ENCODE peak calls at places on chromosome 6, in eight cellular contexts. One of them, this sample, is unnamed.

GRCh38 chr6:154345811-154346210 is 10.8 kb downstream of the IPCEF1 start:
- DNase-seq in activated CD8-positive, alpha-beta memory T cell treated with anti-CD3 and anti-CD28 coated beads for 48 hours: no peak
- DNase-seq in H4: peak; percentile 30
- DNase-seq in cardiac muscle cell: no peak
- DNase-seq in NCI-H1436 treated with DMSO at 0.1 percent for 48 hours: no peak
- DNase-seq in T-helper 9 cell: no peak
- DNase-seq in GM12892: no peak
- DNase-seq in NCI-H748 treated with DMSO at 0.1 percent for 48 hours: no peak
- DNase-seq in this sample: no peak

GRCh38 chr6:11188161-11188915 is 44.1 kb downstream of the NEDD9 start:
- DNase-seq in activated CD8-positive, alpha-beta memory T cell treated with anti-CD3 and anti-CD28 coated beads for 48 hours: no peak
- DNase-seq in H4: no peak
- DNase-seq in cardiac muscle cell: no peak
- DNase-seq in NCI-H1436 treated with DMSO at 0.1 percent for 48 hours: no peak
- DNase-seq in T-helper 9 cell: no peak
- DNase-seq in GM12892: no peak
- DNase-seq in NCI-H748 treated with DMSO at 0.1 percent for 48 hours: no peak
- DNase-seq in this sample: no peak

GRCh38 chr6:139778688-139779087 is 404.2 kb upstream of the CITED2 start:
- DNase-seq in activated CD8-positive, alpha-beta memory T cell treated with anti-CD3 and anti-CD28 coated beads for 48 hours: no peak
- DNase-seq in H4: no peak
- DNase-seq in cardiac muscle cell: peak; percentile 28
- DNase-seq in NCI-H1436 treated with DMSO at 0.1 percent for 48 hours: peak; percentile 50
- DNase-seq in T-helper 9 cell: no peak
- DNase-seq in GM12892: no peak
- DNase-seq in NCI-H748 treated with DMSO at 0.1 percent for 48 hours: peak; percentile 79
- DNase-seq in this sample: no peak

GRCh38 chr6:96923871-96924493 is 546 bp upstream of the KLHL32 start:
- DNase-seq in activated CD8-positive, alpha-beta memory T cell treated with anti-CD3 and anti-CD28 coated beads for 48 hours: no peak
- DNase-seq in H4: no peak
- DNase-seq in cardiac muscle cell: peak; percentile 0
- DNase-seq in NCI-H1436 treated with DMSO at 0.1 percent for 48 hours: no peak
- DNase-seq in T-helper 9 cell: no peak
- DNase-seq in GM12892: no peak
- DNase-seq in NCI-H748 treated with DMSO at 0.1 percent for 48 hours: peak; percentile 88
- DNase-seq in this sample: no peak

GRCh38 chr6:146827216-146827928 is 228.6 kb downstream of the ADGB start:
- DNase-seq in activated CD8-positive, alpha-beta memory T cell treated with anti-CD3 and anti-CD28 coated beads for 48 hours: no peak
- DNase-seq in H4: no peak
- DNase-seq in cardiac muscle cell: no peak
- DNase-seq in NCI-H1436 treated with DMSO at 0.1 percent for 48 hours: no peak
- DNase-seq in T-helper 9 cell: no peak
- DNase-seq in GM12892: no peak
- DNase-seq in NCI-H748 treated with DMSO at 0.1 percent for 48 hours: no peak
- DNase-seq in this sample: no peak

GRCh38 chr6:14055541-14055940 is 62.0 kb upstream of the CD83 start:
- DNase-seq in activated CD8-positive, alpha-beta memory T cell treated with anti-CD3 and anti-CD28 coated beads for 48 hours: no peak
- DNase-seq in H4: no peak
- DNase-seq in cardiac muscle cell: no peak
- DNase-seq in NCI-H1436 treated with DMSO at 0.1 percent for 48 hours: peak; percentile 56
- DNase-seq in T-helper 9 cell: no peak
- DNase-seq in GM12892: no peak
- DNase-seq in NCI-H748 treated with DMSO at 0.1 percent for 48 hours: peak; percentile 99
- DNase-seq in this sample: peak; percentile 22

GRCh38 chr6:61977951-61978350 is 308.1 kb downstream of the KHDRBS2 start:
- DNase-seq in activated CD8-positive, alpha-beta memory T cell treated with anti-CD3 and anti-CD28 coated beads for 48 hours: no peak
- DNase-seq in H4: no peak
- DNase-seq in cardiac muscle cell: no peak
- DNase-seq in NCI-H1436 treated with DMSO at 0.1 percent for 48 hours: no peak
- DNase-seq in T-helper 9 cell: no peak
- DNase-seq in GM12892: no peak
- DNase-seq in NCI-H748 treated with DMSO at 0.1 percent for 48 hours: no peak
- DNase-seq in this sample: no peak

GRCh38 chr6:125224236-125224861 is 70.8 kb downstream of the TPD52L1 start:
- DNase-seq in activated CD8-positive, alpha-beta memory T cell treated with anti-CD3 and anti-CD28 coated beads for 48 hours: no peak
- DNase-seq in H4: no peak
- DNase-seq in cardiac muscle cell: no peak
- DNase-seq in NCI-H1436 treated with DMSO at 0.1 percent for 48 hours: no peak
- DNase-seq in T-helper 9 cell: no peak
- DNase-seq in GM12892: no peak
- DNase-seq in NCI-H748 treated with DMSO at 0.1 percent for 48 hours: no peak
- DNase-seq in this sample: no peak

GRCh38 chr6:157952751-157953479 is 28.7 kb upstream of the SYNJ2 start:
- DNase-seq in activated CD8-positive, alpha-beta memory T cell treated with anti-CD3 and anti-CD28 coated beads for 48 hours: no peak
- DNase-seq in H4: peak; percentile 9
- DNase-seq in cardiac muscle cell: no peak
- DNase-seq in NCI-H1436 treated with DMSO at 0.1 percent for 48 hours: no peak
- DNase-seq in T-helper 9 cell: no peak
- DNase-seq in GM12892: no peak
- DNase-seq in NCI-H748 treated with DMSO at 0.1 percent for 48 hours: no peak
- DNase-seq in this sample: no peak

GRCh38 chr6:8027965-8028651 is 36.1 kb downstream of the BLOC1S5 start:
- DNase-seq in activated CD8-positive, alpha-beta memory T cell treated with anti-CD3 and anti-CD28 coated beads for 48 hours: no peak
- DNase-seq in H4: no peak
- DNase-seq in cardiac muscle cell: no peak
- DNase-seq in NCI-H1436 treated with DMSO at 0.1 percent for 48 hours: no peak
- DNase-seq in T-helper 9 cell: no peak
- DNase-seq in GM12892: no peak
- DNase-seq in NCI-H748 treated with DMSO at 0.1 percent for 48 hours: no peak
- DNase-seq in this sample: no peak

GRCh38 chr6:108711831-108712230 is 136.4 kb upstream of the ARMC2 start:
- DNase-seq in activated CD8-positive, alpha-beta memory T cell treated with anti-CD3 and anti-CD28 coated beads for 48 hours: no peak
- DNase-seq in H4: no peak
- DNase-seq in cardiac muscle cell: no peak
- DNase-seq in NCI-H1436 treated with DMSO at 0.1 percent for 48 hours: no peak
- DNase-seq in T-helper 9 cell: no peak
- DNase-seq in GM12892: no peak
- DNase-seq in NCI-H748 treated with DMSO at 0.1 percent for 48 hours: no peak
- DNase-seq in this sample: no peak

GRCh38 chr6:75157336-75157735 is 48.5 kb downstream of the COL12A1 start:
- DNase-seq in activated CD8-positive, alpha-beta memory T cell treated with anti-CD3 and anti-CD28 coated beads for 48 hours: no peak
- DNase-seq in H4: peak; percentile 26
- DNase-seq in cardiac muscle cell: no peak
- DNase-seq in NCI-H1436 treated with DMSO at 0.1 percent for 48 hours: no peak
- DNase-seq in T-helper 9 cell: no peak
- DNase-seq in GM12892: no peak
- DNase-seq in NCI-H748 treated with DMSO at 0.1 percent for 48 hours: no peak
- DNase-seq in this sample: no peak

GRCh38 chr6:133632206-133632605 is 256.7 kb upstream of the TCF21 start:
- DNase-seq in activated CD8-positive, alpha-beta memory T cell treated with anti-CD3 and anti-CD28 coated beads for 48 hours: no peak
- DNase-seq in H4: no peak
- DNase-seq in cardiac muscle cell: peak; percentile 29
- DNase-seq in NCI-H1436 treated with DMSO at 0.1 percent for 48 hours: no peak
- DNase-seq in T-helper 9 cell: no peak
- DNase-seq in GM12892: no peak
- DNase-seq in NCI-H748 treated with DMSO at 0.1 percent for 48 hours: no peak
- DNase-seq in this sample: no peak

GRCh38 chr6:143959865-143960264 is 48.2 kb downstream of the PLAGL1 start:
- DNase-seq in activated CD8-positive, alpha-beta memory T cell treated with anti-CD3 and anti-CD28 coated beads for 48 hours: no peak
- DNase-seq in H4: no peak
- DNase-seq in cardiac muscle cell: no peak
- DNase-seq in NCI-H1436 treated with DMSO at 0.1 percent for 48 hours: no peak
- DNase-seq in T-helper 9 cell: no peak
- DNase-seq in GM12892: no peak
- DNase-seq in NCI-H748 treated with DMSO at 0.1 percent for 48 hours: no peak
- DNase-seq in this sample: no peak